ENCODE peak calls at places on chromosomes 2 and 18, in four cellular contexts. P is HCT116, C is GM12878, M is H1. I is an unnamed sample.

GRCh38 chr2:71458413-71459083 is 5.2 kb downstream of the DYSF start:
- DNase-seq in M (no peak), P (no peak), C (no peak), I (no peak)

GRCh38 chr2:143710879-143711278 is 581.7 kb downstream of the ARHGAP15 start:
- DNase-seq in P (no peak), M (no peak), C (no peak), I (no peak)

GRCh38 chr2:62489162-62489561 is 16.8 kb downstream of the TMEM17 start:
- DNase-seq in P (no peak), M (no peak), C (no peak), I (no peak)

GRCh38 chr18:31679806-31680793 is 4.3 kb downstream of the B4GALT6 start:
- DNase-seq in P (no peak), M (no peak), C (no peak), I (no peak)

GRCh38 chr2:41878056-41878455 is 169.8 kb upstream of the PKDCC start:
- DNase-seq in C (no peak), M (no peak), P (no peak), I (no peak)

GRCh38 chr2:160429248-160430000 is 64.2 kb downstream of the RBMS1 start:
- DNase-seq in M (no peak), P (peak; percentile 56), C (no peak), I (peak; percentile 34)

GRCh38 chr2:229118336-229118735 is 152.8 kb downstream of the PID1 start:
- DNase-seq in M (no peak), C (no peak), P (no peak), I (no peak)

GRCh38 chr2:23127465-23127864 is 257.5 kb upstream of the KLHL29 start:
- DNase-seq in C (no peak), P (no peak), M (no peak), I (no peak)

GRCh38 chr2:28360066-28360741 is 32.5 kb upstream of the FOSL2 start:
- DNase-seq in C (no peak), P (no peak), M (no peak), I (no peak)

GRCh38 chr18:51486735-51487366 is 289.4 kb upstream of the MEX3C start:
- DNase-seq in P (no peak), C (no peak), M (no peak), I (no peak)

GRCh38 chr18:59220784-59221765 is 1.1 kb downstream of the GRP start:
- DNase-seq in M (no peak), C (no peak), P (no peak), I (no peak)

GRCh38 chr2:46420945-46421344 is 58.4 kb upstream of the TMEM247 start:
- DNase-seq in C (no peak), M (no peak), P (no peak), I (no peak)

GRCh38 chr18:38019292-38019691 is 453.7 kb upstream of the CELF4 start:
- DNase-seq in M (no peak), C (no peak), P (no peak), I (no peak)

GRCh38 chr2:184560603-184561002 is 37.7 kb upstream of the ZNF804A start:
- DNase-seq in M (no peak), P (no peak), C (no peak), I (no peak)

GRCh38 chr2:235106874-235107639 is 155.2 kb downstream of the SH3BP4 start:
- DNase-seq in P (peak; percentile 56), M (peak; percentile 31), C (no peak), I (peak; percentile 19)

GRCh38 chr2:175463639-175464310 is 282.3 kb upstream of the ATP5MC3 start:
- DNase-seq in P (no peak), M (no peak), C (no peak), I (no peak)

GRCh38 chr2:214203199-214203598 is 207.7 kb upstream of the VWC2L start:
- DNase-seq in C (no peak), P (no peak), M (no peak), I (no peak)

GRCh38 chr2:242029422-242030225 is 160.1 kb downstream of the RTP5 start:
- DNase-seq in C (no peak), M (no peak), P (no peak), I (no peak)

GRCh38 chr18:55101458-55101824 is 142.2 kb upstream of the CCDC68 start:
- DNase-seq in M (no peak), C (no peak), P (no peak), I (no peak)

GRCh38 chr2:225937625-225938024 is 538.1 kb downstream of the NYAP2 start:
- DNase-seq in M (no peak), C (no peak), P (no peak), I (no peak)

GRCh38 chr2:98026927-98027522 is 31.3 kb upstream of the TMEM131 start:
- DNase-seq in P (no peak), M (no peak), C (peak; percentile 98), I (no peak)

GRCh38 chr18:12420831-12421421 is 13.2 kb downstream of the PRELID3A start:
- DNase-seq in C (no peak), M (no peak), P (no peak), I (no peak)

GRCh38 chr18:64100136-64100922 is 48.6 kb downstream of the LINC00305 start:
- DNase-seq in M (no peak), C (peak; percentile 33), P (no peak), I (no peak)

GRCh38 chr2:168247341-168248305 is at the start of gene STK39:
- DNase-seq in M (peak; percentile 53), C (no peak), P (peak; percentile 45), I (peak; percentile 79)

GRCh38 chr2:189540551-189540950 is 40.0 kb downstream of the SLC40A1 start:
- DNase-seq in M (no peak), P (no peak), C (no peak), I (no peak)

GRCh38 chr2:233025706-233026105 is 6.8 kb upstream of the NEU2 start:
- DNase-seq in P (no peak), C (no peak), M (no peak), I (no peak)

GRCh38 chr2:216426938-216427337 is 14.7 kb downstream of the SMARCAL1 start:
- DNase-seq in C (no peak), P (no peak), M (no peak), I (no peak)

GRCh38 chr2:120737802-120738516 is 2.3 kb downstream of the GLI2 start:
- DNase-seq in P (no peak), C (no peak), M (no peak), I (no peak)
- TF ChIP-seq EZH2 in P (no peak), C (no peak), M (no peak), I (no peak)

GRCh38 chr2:173898178-173898668 is 67.0 kb downstream of the SP3 start:
- DNase-seq in M (no peak), C (peak; percentile 94), P (no peak), I (no peak)
- TF ChIP-seq EGR1 in M (no peak), C (no peak), P (no peak), I (no peak)

GRCh38 chr18:34153711-34154110 is 71.0 kb downstream of the NOL4 start:
- DNase-seq in C (peak; percentile 13), P (no peak), M (no peak), I (no peak)

GRCh38 chr18:34159691-34160185 is 65.0 kb downstream of the NOL4 start:
- DNase-seq in M (no peak), P (no peak), C (no peak), I (no peak)

DNA sequence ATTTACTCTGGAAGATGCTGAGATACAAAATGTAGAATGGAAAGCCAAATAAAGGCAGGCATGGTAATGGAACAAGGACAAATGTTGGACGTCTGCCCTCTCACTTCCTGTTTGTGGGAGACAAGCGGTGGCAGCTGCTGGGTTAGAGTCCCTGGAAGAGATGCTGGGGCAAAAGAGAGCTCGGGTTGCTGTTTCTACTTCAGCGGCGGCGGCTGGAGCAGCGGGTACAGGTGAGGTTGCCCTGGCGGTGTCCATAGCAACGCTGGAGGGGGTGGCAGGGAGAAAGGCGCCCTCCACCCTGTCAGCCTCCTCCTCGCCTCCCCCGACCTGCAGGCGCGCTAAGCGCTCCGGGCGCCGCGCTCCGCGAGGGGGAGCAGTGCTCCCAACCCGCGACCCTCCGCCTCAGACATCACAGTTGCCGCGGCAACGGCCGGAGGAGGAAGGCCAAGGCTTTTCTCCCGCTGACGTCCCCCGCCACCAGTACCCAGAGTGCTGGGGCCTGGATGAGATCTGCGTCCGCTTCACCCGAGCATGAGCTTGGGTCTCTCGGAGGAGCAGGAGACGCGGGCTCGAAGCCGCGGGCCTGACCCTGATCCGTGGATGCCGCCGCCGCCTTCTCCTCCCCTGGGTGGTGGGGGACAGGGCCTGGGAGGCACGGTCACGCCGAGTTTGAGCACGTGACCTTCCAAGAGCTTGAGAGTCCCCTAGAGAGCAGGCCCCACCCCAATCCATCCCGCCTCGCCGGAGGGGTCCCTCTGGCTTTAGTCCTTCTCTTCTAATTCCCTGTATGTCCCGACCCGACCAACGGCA is 65.6 kb downstream of the NOL4 start:
- DNase-seq in C (no peak), M (peak; percentile 74), P (no peak), I (no peak)
- TF ChIP-seq EZH2 in C (no peak), M (peak; percentile 22), P (no peak), I (no peak)

GRCh38 chr2:12017499-12018185 is 271.2 kb downstream of the LPIN1 start:
- DNase-seq in C (no peak), M (no peak), P (no peak), I (no peak)

GRCh38 chr2:12010779-12011178 is 264.3 kb downstream of the LPIN1 start:
- DNase-seq in C (no peak), M (no peak), P (no peak), I (no peak)

GRCh38 chr2:12009323-12009905 is 263.0 kb downstream of the LPIN1 start:
- DNase-seq in M (no peak), C (no peak), P (no peak), I (no peak)

GRCh38 chr2:12010059-12010458 is 263.6 kb downstream of the LPIN1 start:
- DNase-seq in C (no peak), M (no peak), P (no peak), I (no peak)

GRCh38 chr2:12014088-12014960 is 267.9 kb downstream of the LPIN1 start:
- DNase-seq in M (no peak), C (no peak), P (no peak), I (no peak)
- TF ChIP-seq EGR1 in M (no peak), C (no peak), P (no peak), I (no peak)

GRCh38 chr2:11746376-11746806 is at the start of gene LPIN1:
- DNase-seq in M (peak; percentile 44), P (peak; percentile 49), C (no peak), I (peak; percentile 94)
- TF ChIP-seq EZH2 in M (no peak), P (no peak), C (no peak), I (no peak)